ENCODE peak calls at places on chromosomes 7 and 10, in five cellular contexts. One of them, this sample, is unnamed.

GRCh38 chr7:6730343-6730633 is 23.5 kb upstream of the ZNF12 start:
- DNase-seq in cardiac muscle cell: no peak
- DNase-seq in DMS 273 treated with DMSO at 0.1 percent for 48 hours: no peak
- DNase-seq in B cell: no peak
- DNase-seq in activated CD4-positive, alpha-beta T cell treated with anti-CD3 and anti-CD28 coated beads, Interleukin-2, amount 10 ng/mL, durations not matched to agents 7 days and 5 days: no peak
- DNase-seq in this sample: no peak

GRCh38 chr10:86354761-86355540 is 11.6 kb downstream of the GRID1 start:
- DNase-seq in B cell: no peak
- DNase-seq in DMS 273 treated with DMSO at 0.1 percent for 48 hours: no peak
- DNase-seq in cardiac muscle cell: no peak
- DNase-seq in activated CD4-positive, alpha-beta T cell treated with anti-CD3 and anti-CD28 coated beads, Interleukin-2, amount 10 ng/mL, durations not matched to agents 7 days and 5 days: no peak
- DNase-seq in this sample: no peak

GRCh38 chr10:125149278-125150047 is 10.9 kb downstream of the CTBP2 start:
- DNase-seq in activated CD4-positive, alpha-beta T cell treated with anti-CD3 and anti-CD28 coated beads, Interleukin-2, amount 10 ng/mL, durations not matched to agents 7 days and 5 days: no peak
- DNase-seq in cardiac muscle cell: no peak
- DNase-seq in DMS 273 treated with DMSO at 0.1 percent for 48 hours: no peak
- DNase-seq in B cell: no peak
- DNase-seq in this sample: no peak

GRCh38 chr10:3398825-3399646 is 226.5 kb upstream of the PITRM1 start:
- DNase-seq in cardiac muscle cell: no peak
- DNase-seq in DMS 273 treated with DMSO at 0.1 percent for 48 hours: no peak
- DNase-seq in B cell: no peak
- DNase-seq in activated CD4-positive, alpha-beta T cell treated with anti-CD3 and anti-CD28 coated beads, Interleukin-2, amount 10 ng/mL, durations not matched to agents 7 days and 5 days: no peak
- DNase-seq in this sample: no peak

GRCh38 chr10:103540722-103541121 is 47.2 kb downstream of the NEURL1 start:
- DNase-seq in activated CD4-positive, alpha-beta T cell treated with anti-CD3 and anti-CD28 coated beads, Interleukin-2, amount 10 ng/mL, durations not matched to agents 7 days and 5 days: no peak
- DNase-seq in B cell: no peak
- DNase-seq in cardiac muscle cell: no peak
- DNase-seq in DMS 273 treated with DMSO at 0.1 percent for 48 hours: no peak
- DNase-seq in this sample: no peak

GRCh38 chr10:44958897-44959242 is 732 bp upstream of the RASSF4 start:
- DNase-seq in cardiac muscle cell: no peak
- DNase-seq in DMS 273 treated with DMSO at 0.1 percent for 48 hours: no peak
- DNase-seq in activated CD4-positive, alpha-beta T cell treated with anti-CD3 and anti-CD28 coated beads, Interleukin-2, amount 10 ng/mL, durations not matched to agents 7 days and 5 days: no peak
- DNase-seq in B cell: no peak
- DNase-seq in this sample: no peak

GRCh38 chr7:81624650-81625310 is 145.1 kb downstream of the HGF start:
- DNase-seq in B cell: no peak
- DNase-seq in cardiac muscle cell: no peak
- DNase-seq in activated CD4-positive, alpha-beta T cell treated with anti-CD3 and anti-CD28 coated beads, Interleukin-2, amount 10 ng/mL, durations not matched to agents 7 days and 5 days: no peak
- DNase-seq in DMS 273 treated with DMSO at 0.1 percent for 48 hours: no peak
- DNase-seq in this sample: no peak

GRCh38 chr10:86267286-86268195 is 99.1 kb downstream of the GRID1 start:
- DNase-seq in cardiac muscle cell: no peak
- DNase-seq in B cell: no peak
- DNase-seq in activated CD4-positive, alpha-beta T cell treated with anti-CD3 and anti-CD28 coated beads, Interleukin-2, amount 10 ng/mL, durations not matched to agents 7 days and 5 days: no peak
- DNase-seq in DMS 273 treated with DMSO at 0.1 percent for 48 hours: no peak
- DNase-seq in this sample: no peak

GRCh38 chr10:71795248-71795647 is 21.9 kb upstream of the VSIR start:
- DNase-seq in cardiac muscle cell: peak
- DNase-seq in activated CD4-positive, alpha-beta T cell treated with anti-CD3 and anti-CD28 coated beads, Interleukin-2, amount 10 ng/mL, durations not matched to agents 7 days and 5 days: peak
- DNase-seq in B cell: no peak
- DNase-seq in DMS 273 treated with DMSO at 0.1 percent for 48 hours: no peak
- DNase-seq in this sample: no peak

GRCh38 chr10:132189810-132190422 is 3.2 kb downstream of the DPYSL4 start:
- DNase-seq in B cell: no peak
- DNase-seq in DMS 273 treated with DMSO at 0.1 percent for 48 hours: no peak
- DNase-seq in cardiac muscle cell: no peak
- DNase-seq in activated CD4-positive, alpha-beta T cell treated with anti-CD3 and anti-CD28 coated beads, Interleukin-2, amount 10 ng/mL, durations not matched to agents 7 days and 5 days: no peak
- DNase-seq in this sample: no peak

GRCh38 chr7:142957723-142958122 is 4.4 kb downstream of the KEL start:
- DNase-seq in B cell: no peak
- DNase-seq in DMS 273 treated with DMSO at 0.1 percent for 48 hours: no peak
- DNase-seq in activated CD4-positive, alpha-beta T cell treated with anti-CD3 and anti-CD28 coated beads, Interleukin-2, amount 10 ng/mL, durations not matched to agents 7 days and 5 days: no peak
- DNase-seq in cardiac muscle cell: no peak
- DNase-seq in this sample: no peak

GRCh38 chr7:135147899-135148721 is at the start of gene TMEM140:
- DNase-seq in B cell: peak
- DNase-seq in DMS 273 treated with DMSO at 0.1 percent for 48 hours: no peak
- DNase-seq in cardiac muscle cell: no peak
- DNase-seq in activated CD4-positive, alpha-beta T cell treated with anti-CD3 and anti-CD28 coated beads, Interleukin-2, amount 10 ng/mL, durations not matched to agents 7 days and 5 days: peak
- DNase-seq in this sample: peak

GRCh38 chr10:42864575-42864974 is 82.0 kb downstream of the BMS1 start:
- DNase-seq in DMS 273 treated with DMSO at 0.1 percent for 48 hours: no peak
- DNase-seq in activated CD4-positive, alpha-beta T cell treated with anti-CD3 and anti-CD28 coated beads, Interleukin-2, amount 10 ng/mL, durations not matched to agents 7 days and 5 days: no peak
- DNase-seq in B cell: no peak
- DNase-seq in cardiac muscle cell: no peak
- DNase-seq in this sample: no peak

GRCh38 chr10:88386878-88387773 is 196.0 kb downstream of the RNLS start:
- DNase-seq in activated CD4-positive, alpha-beta T cell treated with anti-CD3 and anti-CD28 coated beads, Interleukin-2, amount 10 ng/mL, durations not matched to agents 7 days and 5 days: no peak
- DNase-seq in DMS 273 treated with DMSO at 0.1 percent for 48 hours: peak
- DNase-seq in cardiac muscle cell: peak
- DNase-seq in B cell: peak
- DNase-seq in this sample: peak

GRCh38 chr7:74449809-74450397 is 3.8 kb upstream of the GTF2IRD1 start:
- DNase-seq in B cell: peak
- DNase-seq in DMS 273 treated with DMSO at 0.1 percent for 48 hours: no peak
- DNase-seq in cardiac muscle cell: peak
- DNase-seq in activated CD4-positive, alpha-beta T cell treated with anti-CD3 and anti-CD28 coated beads, Interleukin-2, amount 10 ng/mL, durations not matched to agents 7 days and 5 days: peak
- DNase-seq in this sample: peak

This sample was measured in central memory CD4-positive, alpha-beta T cell.